ENCODE peak calls at places on chromosomes 11 and 22, in eight cellular contexts. Y is stomach; E is foreskin keratinocyte; N is GM23338; H is effector memory CD4-positive, alpha-beta T cell; I is A549; J is CD8-positive, alpha-beta T cell; Q is tibial artery. V is an unnamed sample.

GRCh38 chr11:34234086-34234740 is 123.6 kb downstream of the ABTB2 start:
- DNase-seq in N (peak; percentile 87), Q (no peak), Y (peak; percentile 58), I (no peak), E (peak; percentile 58), H (peak; percentile 75), J (peak; percentile 30), V (no peak)

GRCh38 chr11:34669458-34669857 is 48.6 kb downstream of the EHF start:
- DNase-seq in E (no peak), I (no peak), N (no peak), Y (no peak), H (no peak), Q (no peak), J (no peak), V (no peak)

GRCh38 chr11:128323381-128323780 is 264.0 kb downstream of the ETS1 start:
- DNase-seq in H (no peak), N (peak; percentile 24), Y (no peak), J (peak; percentile 33), Q (no peak), E (no peak), I (no peak), V (no peak)

GRCh38 chr22:38758276-38758945 is 2.6 kb upstream of the SUN2 start:
- DNase-seq in E (no peak), J (peak; percentile 40), Y (no peak), Q (no peak), I (no peak), H (peak; percentile 62), N (no peak), V (no peak)

GRCh38 chr11:46666982-46667590 is 33.3 kb downstream of the ARHGAP1 start:
- DNase-seq in Q (peak; percentile 25), E (no peak), H (no peak), I (no peak), N (no peak), J (no peak), Y (no peak), V (no peak)

GRCh38 chr11:129911298-129911697 is 15.9 kb upstream of the NFRKB start:
- DNase-seq in J (no peak), Q (no peak), E (no peak), N (no peak), H (no peak), Y (no peak), I (no peak), V (no peak)

GRCh38 chr22:27911329-27911728 is 7.7 kb downstream of the PITPNB start:
- DNase-seq in J (no peak), E (no peak), I (no peak), Y (no peak), N (no peak), Q (no peak), H (no peak), V (no peak)

GRCh38 chr11:69201048-69201365 is 45.3 kb downstream of the SMIM38 start:
- DNase-seq in E (no peak), Y (no peak), I (no peak), H (no peak), N (no peak), J (no peak), Q (no peak), V (no peak)

GRCh38 chr22:17117890-17118289 is 3.3 kb downstream of the TMEM121B start:
- DNase-seq in I (no peak), Y (no peak), J (no peak), Q (no peak), E (no peak), H (no peak), N (no peak), V (no peak)

GRCh38 chr11:30432177-30432576 is 109.3 kb downstream of the ARL14EP start:
- DNase-seq in Y (no peak), Q (no peak), N (no peak), I (no peak), E (no peak), J (no peak), H (no peak), V (no peak)

GRCh38 chr11:3773180-3773579 is 24.2 kb downstream of the NUP98 start:
- DNase-seq in I (no peak), H (no peak), Y (no peak), Q (no peak), N (no peak), E (no peak), J (no peak), V (no peak)

GRCh38 chr11:65786008-65786785 is 666 bp upstream of the OVOL1 start:
- DNase-seq in N (peak; percentile 62), E (no peak), Y (peak; percentile 59), H (no peak), J (no peak), Q (no peak), I (no peak), V (no peak)

GRCh38 chr11:30889116-30889765 is 303.1 kb upstream of the MPPED2 start:
- DNase-seq in Q (no peak), I (no peak), N (no peak), H (no peak), E (no peak), Y (no peak), J (no peak), V (no peak)

GRCh38 chr11:62555464-62556092 is 9.0 kb upstream of the AHNAK start:
- DNase-seq in Y (no peak), I (peak; percentile 26), H (peak; percentile 73), N (peak; percentile 32), Q (peak; percentile 63), E (no peak), J (no peak), V (peak; percentile 39)

GRCh38 chr11:6298605-6299004 is 21.7 kb downstream of the CAVIN3 start:
- DNase-seq in H (no peak), Q (no peak), J (no peak), I (peak; percentile 50), N (peak; percentile 85), Y (peak; percentile 82), E (no peak), V (peak; percentile 44)

GRCh38 chr11:2599561-2600189 is 100.1 kb downstream of the KCNQ1OT1 start:
- DNase-seq in J (no peak), E (no peak), I (no peak), Q (no peak), Y (no peak), N (no peak), H (no peak), V (no peak)

GRCh38 chr11:73659961-73660360 is 13.6 kb downstream of the PLEKHB1 start:
- DNase-seq in N (no peak), I (no peak), E (no peak), Q (no peak), Y (no peak), H (no peak), J (no peak), V (no peak)

GRCh38 chr22:50105529-50106100 is 15.8 kb downstream of the MOV10L1 start:
- DNase-seq in H (no peak), I (no peak), J (no peak), N (no peak), Q (no peak), E (peak; percentile 64), Y (no peak), V (no peak)

DNA sequence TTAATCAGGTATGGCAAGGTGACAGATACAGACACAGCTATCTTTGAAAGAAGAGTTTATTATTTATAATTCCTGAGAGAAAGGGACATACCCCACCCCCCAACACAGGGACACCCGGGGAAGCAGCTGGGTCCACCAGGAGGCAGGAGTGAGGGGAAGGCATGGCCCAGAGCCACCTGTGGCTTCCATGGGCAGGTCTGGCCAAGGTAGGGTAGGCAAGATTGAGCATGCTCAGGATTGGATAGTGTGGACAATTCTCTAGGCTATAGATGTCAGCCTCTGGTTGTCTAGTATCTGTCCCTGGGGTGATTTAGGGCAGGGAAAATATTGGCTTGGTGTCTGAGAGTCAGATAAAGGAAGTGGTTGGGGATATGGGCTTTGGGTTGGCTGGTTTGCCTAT is 27.5 kb upstream of the SMIM35 start:
- DNase-seq in Q (no peak), E (no peak), H (no peak), I (no peak), J (no peak), N (no peak), Y (no peak), V (no peak)
- H3K27ac ChIP-seq in Q (no peak overlapping the region), E (no peak overlapping the region), H (no peak overlapping the region), I (no peak overlapping the region), J (no peak overlapping the region), N (no peak overlapping the region), Y (no peak overlapping the region), V (no peak overlapping the region)

DNA sequence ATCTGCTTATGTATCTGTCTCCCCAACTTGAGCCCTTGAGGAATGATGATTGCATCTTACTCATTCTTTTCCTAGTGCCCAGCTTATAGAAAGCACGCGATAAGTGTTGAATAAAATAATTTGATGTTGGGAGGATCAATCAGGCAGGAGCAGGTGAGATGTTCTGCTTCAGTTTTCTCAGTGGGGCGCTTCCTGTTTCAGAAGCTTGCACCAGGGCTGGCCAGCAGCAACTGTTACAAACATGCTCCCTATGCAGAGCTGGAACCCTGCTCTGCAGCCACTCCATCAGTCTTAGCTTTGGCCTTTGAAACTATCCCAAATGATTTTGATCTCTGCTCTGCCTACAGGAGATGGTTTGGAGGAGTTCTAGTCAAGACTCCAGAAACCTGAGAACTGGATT is 3.9 kb downstream of the ENDOD1 start:
- DNase-seq in J (no peak), Q (no peak), I (no peak), H (no peak), Y (no peak), E (no peak), N (no peak), V (no peak)
- H3K27ac ChIP-seq in J (no peak overlapping the region), Q (peak overlapping the region; percentile 97), I (peak overlapping the region; percentile 65), H (no peak overlapping the region), Y (no peak overlapping the region), E (no peak overlapping the region), N (no peak overlapping the region), V (no peak overlapping the region)

DNA sequence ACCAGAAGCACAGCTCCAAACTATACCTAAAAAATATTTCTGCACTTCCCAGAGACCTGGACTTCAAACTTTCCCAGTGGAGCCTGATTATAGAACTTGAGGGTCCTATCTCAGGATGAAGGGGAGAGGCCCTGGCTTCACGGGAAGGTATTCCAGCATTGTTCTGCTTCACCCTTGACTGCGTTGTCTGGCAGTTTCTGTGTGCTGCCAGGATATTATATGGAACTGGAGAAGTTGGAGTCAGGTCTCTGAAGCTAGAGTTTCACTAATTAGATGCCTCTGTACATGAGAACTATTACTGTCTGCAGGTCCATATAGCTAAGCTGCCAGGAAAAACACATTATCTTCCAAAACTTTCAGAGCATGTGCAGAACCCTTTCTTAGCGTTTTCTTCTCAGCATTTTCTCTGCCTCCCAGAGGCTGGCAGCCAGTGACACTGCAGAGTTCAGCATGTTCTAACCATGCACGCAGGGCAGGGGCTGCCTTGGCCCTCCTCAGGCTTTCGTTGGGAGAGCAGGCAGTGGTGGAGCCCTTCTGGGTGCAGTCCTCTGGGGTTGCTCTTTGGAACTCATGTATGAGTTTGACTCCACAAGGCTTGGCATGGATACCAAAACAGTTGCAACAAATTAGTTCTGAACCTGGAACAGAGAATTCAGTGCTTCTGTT is 99.3 kb downstream of the CWC15 start:
- DNase-seq in Y (no peak), J (no peak), E (no peak), N (no peak), I (no peak), H (no peak), Q (no peak), V (no peak)
- H3K27ac ChIP-seq in Y (no peak overlapping the region), J (no peak overlapping the region), E (no peak overlapping the region), N (no peak overlapping the region), I (no peak overlapping the region), H (no peak overlapping the region), Q (peak overlapping the region; percentile 16), V (no peak overlapping the region)

DNA sequence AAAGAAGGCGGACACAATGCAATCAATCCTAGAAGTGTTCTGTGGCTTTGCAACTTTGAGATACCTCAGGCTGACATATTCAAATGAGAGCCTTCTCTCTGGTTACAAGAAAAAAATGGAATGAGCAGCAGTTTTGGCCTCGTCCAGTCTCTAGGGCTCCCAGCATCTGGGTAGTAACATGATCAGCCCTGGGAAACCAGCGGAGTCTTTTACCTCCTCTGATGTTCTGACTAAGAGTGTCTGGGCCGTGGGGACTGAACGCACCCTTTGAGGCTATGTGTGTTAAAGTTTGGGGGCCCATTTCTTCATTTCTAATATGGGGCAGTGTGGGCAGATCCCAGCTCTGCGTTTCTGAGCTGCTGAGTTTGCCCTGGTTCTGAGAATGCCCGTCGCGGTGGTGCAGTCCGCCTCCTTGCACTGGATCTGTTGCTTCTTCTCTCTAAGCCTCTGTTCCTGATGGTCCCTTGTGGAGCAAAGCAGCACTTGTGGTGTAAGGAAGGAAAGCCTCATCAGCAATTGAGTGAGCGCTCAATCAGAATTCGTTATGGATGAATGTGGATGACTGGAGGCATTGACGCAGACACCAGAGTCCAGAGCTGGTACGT is 8.1 kb downstream of the PARVB start:
- DNase-seq in N (no peak), J (no peak), I (no peak), Y (no peak), H (no peak), E (no peak), Q (no peak), V (no peak)
- H3K27ac ChIP-seq in N (no peak overlapping the region), J (no peak overlapping the region), I (no peak overlapping the region), Y (no peak overlapping the region), H (peak overlapping the region; percentile 5), E (no peak overlapping the region), Q (no peak overlapping the region), V (peak overlapping the region; percentile 98)